ENCODE peak calls at places on chromosomes 5 and 9, in six cellular contexts. One of them, this sample, is unnamed.

GRCh38 chr5:168528521-168529360 is at the start of gene FBLL1:
- DNase-seq in GM06990: no peak
- DNase-seq in A549: no peak
- DNase-seq in OCI-LY7: no peak
- DNase-seq in neural crest cell: peak
- DNase-seq in prostate gland: no peak
- DNase-seq in this sample: peak

GRCh38 chr9:97629136-97629535 is 4.0 kb downstream of the TSTD2 start:
- DNase-seq in prostate gland: no peak
- DNase-seq in neural crest cell: no peak
- DNase-seq in GM06990: no peak
- DNase-seq in OCI-LY7: no peak
- DNase-seq in A549: no peak
- DNase-seq in this sample: no peak

GRCh38 chr5:65213921-65214525 is 267.7 kb downstream of the ADAMTS6 start:
- DNase-seq in OCI-LY7: peak
- DNase-seq in A549: peak
- DNase-seq in neural crest cell: peak
- DNase-seq in prostate gland: no peak
- DNase-seq in GM06990: no peak
- DNase-seq in this sample: no peak

GRCh38 chr9:93184439-93185221 is 691 bp downstream of the WNK2 start:
- DNase-seq in neural crest cell: no peak
- DNase-seq in prostate gland: no peak
- DNase-seq in A549: peak
- DNase-seq in GM06990: no peak
- DNase-seq in OCI-LY7: no peak
- DNase-seq in this sample: peak

GRCh38 chr9:105834404-105834803 is 140.1 kb downstream of the TMEM38B start:
- DNase-seq in OCI-LY7: no peak
- DNase-seq in A549: no peak
- DNase-seq in prostate gland: no peak
- DNase-seq in neural crest cell: no peak
- DNase-seq in GM06990: no peak
- DNase-seq in this sample: no peak

GRCh38 chr9:95128177-95128524 is 189.4 kb downstream of the FANCC start:
- DNase-seq in A549: no peak
- DNase-seq in OCI-LY7: no peak
- DNase-seq in GM06990: no peak
- DNase-seq in neural crest cell: no peak
- DNase-seq in prostate gland: no peak
- DNase-seq in this sample: no peak

GRCh38 chr9:126517751-126518261 is 95.9 kb upstream of the LMX1B start:
- DNase-seq in GM06990: no peak
- DNase-seq in prostate gland: no peak
- DNase-seq in OCI-LY7: no peak
- DNase-seq in A549: no peak
- DNase-seq in neural crest cell: no peak
- DNase-seq in this sample: no peak

GRCh38 chr5:178208540-178209227 is 4.4 kb downstream of the HNRNPAB start:
- DNase-seq in OCI-LY7: peak
- DNase-seq in prostate gland: no peak
- DNase-seq in GM06990: no peak
- DNase-seq in A549: peak
- DNase-seq in neural crest cell: no peak
- DNase-seq in this sample: no peak

GRCh38 chr5:174229640-174230350 is 184.3 kb downstream of the NSG2 start:
- DNase-seq in neural crest cell: no peak
- DNase-seq in GM06990: no peak
- DNase-seq in A549: no peak
- DNase-seq in OCI-LY7: no peak
- DNase-seq in prostate gland: no peak
- DNase-seq in this sample: no peak

GRCh38 chr5:157387683-157388093 is 72.3 kb upstream of the NIPAL4 start:
- DNase-seq in OCI-LY7: no peak
- DNase-seq in prostate gland: no peak
- DNase-seq in GM06990: no peak
- DNase-seq in A549: peak
- DNase-seq in neural crest cell: no peak
- DNase-seq in this sample: no peak

DNA sequence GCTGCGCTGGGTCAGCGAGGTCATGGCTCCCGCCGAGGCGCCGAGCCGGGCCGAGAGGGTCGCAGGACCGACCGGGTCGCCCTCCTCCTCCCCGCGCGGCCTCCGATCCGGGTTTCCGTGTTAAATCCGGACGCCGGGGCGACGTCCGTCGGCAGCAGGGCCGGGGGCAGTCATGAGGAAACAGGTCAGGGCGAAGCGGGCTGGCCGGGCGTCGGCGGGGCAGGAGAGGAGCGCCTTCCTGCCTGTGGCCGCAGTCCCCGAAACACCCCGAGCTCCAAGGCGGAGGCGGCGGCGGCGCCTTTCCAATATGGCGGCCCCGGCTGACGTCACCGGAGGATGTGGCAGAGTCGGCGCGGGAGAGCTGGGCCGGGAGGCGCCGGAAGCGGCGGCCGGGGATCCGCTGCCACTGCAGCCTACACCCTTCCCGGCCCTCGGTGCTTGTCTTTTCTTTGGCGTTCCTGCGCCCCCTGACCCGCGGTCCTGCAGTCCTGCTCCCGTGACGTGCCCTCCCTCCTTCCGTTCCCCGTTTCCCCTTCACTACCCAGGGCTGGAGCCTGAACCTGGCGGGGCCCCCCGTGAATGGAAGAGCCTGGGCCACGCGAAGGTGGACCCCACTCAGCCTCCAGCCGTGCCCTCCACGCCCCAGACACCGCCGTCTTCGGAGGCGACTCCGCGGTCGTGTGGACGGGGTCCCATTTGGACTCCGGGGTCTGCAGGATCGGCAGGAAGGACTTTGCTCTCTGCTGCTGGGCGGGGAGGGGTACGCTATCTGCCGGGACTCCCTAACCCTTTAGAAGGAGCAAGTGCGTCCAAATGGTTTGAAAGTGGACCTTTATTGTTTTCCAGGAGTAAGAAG is at the start of gene GOLPH3:
- DNase-seq in GM06990: peak
- DNase-seq in neural crest cell: peak
- DNase-seq in A549: peak
- DNase-seq in OCI-LY7: peak
- DNase-seq in prostate gland: peak
- DNase-seq in this sample: peak
- TF ChIP-seq CTCF in GM06990: peak
- TF ChIP-seq CTCF in neural crest cell: peak
- TF ChIP-seq CTCF in A549: no peak
- TF ChIP-seq CTCF in OCI-LY7: no peak
- TF ChIP-seq CTCF in prostate gland: no peak
- TF ChIP-seq CTCF in this sample: no peak

GRCh38 chr5:133475986-133476385 is 136.4 kb downstream of the FSTL4 start:
- DNase-seq in OCI-LY7: no peak
- DNase-seq in prostate gland: no peak
- DNase-seq in neural crest cell: no peak
- DNase-seq in A549: no peak
- DNase-seq in GM06990: no peak
- DNase-seq in this sample: no peak

GRCh38 chr5:133473291-133473690 is 139.1 kb downstream of the FSTL4 start:
- DNase-seq in A549: no peak
- DNase-seq in OCI-LY7: no peak
- DNase-seq in prostate gland: no peak
- DNase-seq in neural crest cell: no peak
- DNase-seq in GM06990: no peak
- DNase-seq in this sample: no peak

GRCh38 chr5:133472829-133473228 is 139.5 kb downstream of the FSTL4 start:
- DNase-seq in neural crest cell: no peak
- DNase-seq in A549: no peak
- DNase-seq in GM06990: no peak
- DNase-seq in prostate gland: no peak
- DNase-seq in OCI-LY7: no peak
- DNase-seq in this sample: no peak

GRCh38 chr5:133471699-133472098 is 140.6 kb downstream of the FSTL4 start:
- DNase-seq in GM06990: no peak
- DNase-seq in neural crest cell: no peak
- DNase-seq in prostate gland: no peak
- DNase-seq in OCI-LY7: no peak
- DNase-seq in A549: no peak
- DNase-seq in this sample: no peak

GRCh38 chr5:133474851-133475590 is 137.3 kb downstream of the FSTL4 start:
- DNase-seq in GM06990: no peak
- DNase-seq in A549: no peak
- DNase-seq in neural crest cell: no peak
- DNase-seq in prostate gland: no peak
- DNase-seq in OCI-LY7: no peak
- DNase-seq in this sample: no peak
- TF ChIP-seq CTCF in GM06990: no peak
- TF ChIP-seq CTCF in A549: no peak
- TF ChIP-seq CTCF in neural crest cell: no peak
- TF ChIP-seq CTCF in prostate gland: no peak
- TF ChIP-seq CTCF in OCI-LY7: no peak
- TF ChIP-seq CTCF in this sample: no peak

GRCh38 chr9:35664531-35665470 is at the start of gene ARHGEF39:
- DNase-seq in A549: peak
- DNase-seq in neural crest cell: peak
- DNase-seq in OCI-LY7: peak
- DNase-seq in GM06990: peak
- DNase-seq in prostate gland: peak
- DNase-seq in this sample: peak
- TF ChIP-seq CTCF in A549: peak
- TF ChIP-seq CTCF in neural crest cell: peak
- TF ChIP-seq CTCF in OCI-LY7: peak
- TF ChIP-seq CTCF in GM06990: peak
- TF ChIP-seq CTCF in prostate gland: no peak
- TF ChIP-seq CTCF in this sample: no peak

GRCh38 chr5:96338624-96339023 is 94.4 kb downstream of the PCSK1 start:
- DNase-seq in neural crest cell: no peak
- DNase-seq in GM06990: no peak
- DNase-seq in prostate gland: peak
- DNase-seq in OCI-LY7: no peak
- DNase-seq in A549: no peak
- DNase-seq in this sample: no peak
- TF ChIP-seq CTCF in neural crest cell: no peak
- TF ChIP-seq CTCF in GM06990: no peak
- TF ChIP-seq CTCF in prostate gland: no peak
- TF ChIP-seq CTCF in OCI-LY7: no peak
- TF ChIP-seq CTCF in A549: no peak
- TF ChIP-seq CTCF in this sample: no peak

GRCh38 chr5:160675988-160676387 is 176.0 kb downstream of the ATP10B start:
- DNase-seq in A549: no peak
- DNase-seq in prostate gland: no peak
- DNase-seq in neural crest cell: no peak
- DNase-seq in OCI-LY7: peak
- DNase-seq in GM06990: no peak
- DNase-seq in this sample: no peak
- TF ChIP-seq CTCF in A549: no peak
- TF ChIP-seq CTCF in prostate gland: no peak
- TF ChIP-seq CTCF in neural crest cell: no peak
- TF ChIP-seq CTCF in OCI-LY7: peak
- TF ChIP-seq CTCF in GM06990: peak
- TF ChIP-seq CTCF in this sample: no peak

GRCh38 chr9:88049677-88050307 is 75.5 kb upstream of the CDK20 start:
- DNase-seq in A549: no peak
- DNase-seq in prostate gland: no peak
- DNase-seq in neural crest cell: no peak
- DNase-seq in OCI-LY7: no peak
- DNase-seq in GM06990: no peak
- DNase-seq in this sample: no peak
- TF ChIP-seq CTCF in A549: no peak
- TF ChIP-seq CTCF in prostate gland: no peak
- TF ChIP-seq CTCF in neural crest cell: no peak
- TF ChIP-seq CTCF in OCI-LY7: no peak
- TF ChIP-seq CTCF in GM06990: no peak
- TF ChIP-seq CTCF in this sample: no peak

GRCh38 chr9:110142253-110142652 is 65.7 kb downstream of the C9orf152 start:
- DNase-seq in A549: no peak
- DNase-seq in OCI-LY7: no peak
- DNase-seq in GM06990: no peak
- DNase-seq in neural crest cell: no peak
- DNase-seq in prostate gland: no peak
- DNase-seq in this sample: no peak

GRCh38 chr9:110146371-110146770 is 61.6 kb downstream of the C9orf152 start:
- DNase-seq in GM06990: no peak
- DNase-seq in neural crest cell: no peak
- DNase-seq in prostate gland: no peak
- DNase-seq in A549: no peak
- DNase-seq in OCI-LY7: peak
- DNase-seq in this sample: no peak

GRCh38 chr9:110142868-110143866 is 64.8 kb downstream of the C9orf152 start:
- DNase-seq in A549: no peak
- DNase-seq in prostate gland: no peak
- DNase-seq in GM06990: peak
- DNase-seq in neural crest cell: no peak
- DNase-seq in OCI-LY7: peak
- DNase-seq in this sample: no peak

GRCh38 chr9:110141118-110141797 is 66.7 kb downstream of the C9orf152 start:
- DNase-seq in neural crest cell: no peak
- DNase-seq in GM06990: no peak
- DNase-seq in A549: peak
- DNase-seq in prostate gland: no peak
- DNase-seq in OCI-LY7: no peak
- DNase-seq in this sample: no peak

DNA sequence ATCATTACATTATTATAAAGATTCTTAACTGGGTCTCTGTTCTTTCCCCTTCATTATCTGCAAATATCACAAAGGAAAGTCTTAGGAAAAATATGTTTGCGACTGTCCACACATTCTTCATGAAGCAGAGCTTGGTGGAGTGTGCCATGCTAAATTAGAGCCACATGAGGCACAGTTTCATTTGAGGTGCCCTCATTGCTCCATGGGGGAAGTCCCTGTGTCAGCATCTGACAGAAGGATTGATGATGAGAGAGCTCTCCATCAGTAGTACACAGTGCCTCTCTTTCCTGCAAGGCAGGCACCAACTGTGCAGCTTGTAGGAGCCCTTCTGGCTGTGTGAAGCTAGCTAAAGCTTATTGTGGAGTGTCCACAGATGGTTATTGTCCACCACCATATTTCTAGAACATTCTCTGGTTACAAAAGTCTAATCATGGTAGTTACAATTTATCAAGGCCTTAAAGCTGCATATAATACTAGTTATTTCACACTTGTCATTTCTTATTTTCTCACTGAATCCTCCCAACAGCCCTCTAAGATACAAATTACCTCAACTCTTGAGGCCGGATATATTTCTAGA is 63.9 kb downstream of the C9orf152 start:
- DNase-seq in A549: no peak
- DNase-seq in prostate gland: no peak
- DNase-seq in OCI-LY7: peak
- DNase-seq in GM06990: no peak
- DNase-seq in neural crest cell: no peak
- DNase-seq in this sample: no peak
- TF ChIP-seq CTCF in A549: no peak
- TF ChIP-seq CTCF in prostate gland: no peak
- TF ChIP-seq CTCF in OCI-LY7: peak
- TF ChIP-seq CTCF in GM06990: peak
- TF ChIP-seq CTCF in neural crest cell: no peak
- TF ChIP-seq CTCF in this sample: no peak

This sample was measured in glutamatergic neuron.